ENCODE peak calls at places on chromosomes 2 and 18, in five cellular contexts. H, Z, F, P and A are unnamed samples.
A peak's percentile ranks its signal among the peaks of the same experiment; 100 is the strongest.

GRCh38 chr2:20225294-20226151 is 593 bp upstream of the SDC1 start:
- DNase-seq in H (peak; percentile 54), Z (peak; percentile 80), F (peak; percentile 58), P (peak; percentile 94), A (no peak)

GRCh38 chr2:150697596-150697995 is 210.1 kb upstream of the RND3 start:
- DNase-seq in H (no peak), Z (no peak), F (no peak), P (no peak), A (no peak)

GRCh38 chr2:23453936-23454460 is 69.0 kb downstream of the KLHL29 start:
- DNase-seq in H (no peak), Z (no peak), F (no peak), P (no peak), A (no peak)

GRCh38 chr2:39642054-39642742 is 23.5 kb upstream of the TMEM178A start:
- DNase-seq in H (no peak), Z (no peak), F (peak; percentile 90), P (no peak), A (no peak)

GRCh38 chr2:168008796-168009195 is 238.6 kb downstream of the STK39 start:
- DNase-seq in H (no peak), Z (no peak), F (no peak), P (no peak), A (no peak)

GRCh38 chr2:229714736-229715541 is 584 bp upstream of the DNER start:
- DNase-seq in H (no peak), Z (peak; percentile 51), F (peak; percentile 66), P (peak; percentile 89), A (no peak)

GRCh38 chr2:102726128-102727087 is 35.4 kb upstream of the TMEM182 start:
- DNase-seq in H (no peak), Z (peak; percentile 43), F (no peak), P (no peak), A (no peak)

GRCh38 chr2:152486737-152487063 is 151.7 kb downstream of the FMNL2 start:
- DNase-seq in H (no peak), Z (no peak), F (no peak), P (no peak), A (no peak)

GRCh38 chr18:42113529-42114191 is 158.6 kb downstream of the PIK3C3 start:
- DNase-seq in H (no peak), Z (no peak), F (peak; percentile 73), P (no peak), A (no peak)

GRCh38 chr2:119702918-119703401 is 24.0 kb downstream of the TMEM177 start:
- DNase-seq in H (peak; percentile 75), Z (peak; percentile 80), F (peak; percentile 57), P (peak; percentile 86), A (peak; percentile 61)

GRCh38 chr2:157900684-157901083 is 24.6 kb upstream of the ACVR1 start:
- DNase-seq in H (no peak), Z (no peak), F (no peak), P (no peak), A (no peak)

GRCh38 chr2:8334866-8335325 is 347.0 kb upstream of the ID2 start:
- DNase-seq in H (no peak), Z (no peak), F (no peak), P (peak; percentile 43), A (no peak)

GRCh38 chr18:57347784-57348183 is 4.6 kb upstream of the ST8SIA3 start:
- DNase-seq in H (no peak), Z (no peak), F (no peak), P (peak; percentile 49), A (no peak)

GRCh38 chr2:25521665-25522387 is 151.6 kb downstream of the DTNB start:
- DNase-seq in H (no peak), Z (no peak), F (peak; percentile 86), P (no peak), A (no peak)

GRCh38 chr2:46334389-46335345 is 37.5 kb downstream of the EPAS1 start:
- DNase-seq in H (no peak), Z (no peak), F (peak; percentile 94), P (no peak), A (no peak)

GRCh38 chr2:181586569-181587076 is 70.3 kb downstream of the CERKL start:
- DNase-seq in H (no peak), Z (no peak), F (peak; percentile 29), P (no peak), A (no peak)

GRCh38 chr2:54559593-54560145 is 103.5 kb downstream of the SPTBN1 start:
- DNase-seq in H (peak; percentile 70), Z (no peak), F (peak; percentile 87), P (peak; percentile 41), A (no peak)

GRCh38 chr2:55961318-55961911 is 37.8 kb upstream of the EFEMP1 start:
- DNase-seq in H (no peak), Z (no peak), F (peak; percentile 82), P (no peak), A (no peak)

GRCh38 chr2:10933700-10934225 is 22.0 kb downstream of the KCNF1 start:
- DNase-seq in H (no peak), Z (no peak), F (no peak), P (no peak), A (no peak)

GRCh38 chr18:27583021-27583420 is 397.9 kb upstream of the CHST9 start:
- DNase-seq in H (no peak), Z (no peak), F (no peak), P (no peak), A (no peak)

GRCh38 chr2:111694690-111695089 is 189.3 kb downstream of the ANAPC1 start:
- DNase-seq in H (peak; percentile 76), Z (no peak), F (peak; percentile 94), P (no peak), A (no peak)

GRCh38 chr2:176454893-176455810 is 185.9 kb downstream of the MTX2 start:
- DNase-seq in H (peak; percentile 81), Z (peak; percentile 87), F (peak; percentile 72), P (no peak), A (peak; percentile 59)

GRCh38 chr2:121897335-121897970 is 142.0 kb downstream of the TSN start:
- DNase-seq in H (no peak), Z (no peak), F (peak; percentile 13), P (no peak), A (no peak)

GRCh38 chr18:63785031-63785430 is 9.8 kb downstream of the SERPINB7 start:
- DNase-seq in H (no peak), Z (no peak), F (no peak), P (no peak), A (no peak)
- H3K9me3 ChIP-seq in H (no peaks in the 10 kb centered on the region), Z (no peaks in the 10 kb centered on the region), F (no peaks in the 10 kb centered on the region), P (no peaks in the 10 kb centered on the region), A (no peaks in the 10 kb centered on the region)

GRCh38 chr2:224561234-224562005 is 23.7 kb downstream of the CUL3 start:
- DNase-seq in H (no peak), Z (no peak), F (no peak), P (no peak), A (no peak)

GRCh38 chr2:224569654-224570053 is 15.5 kb downstream of the CUL3 start:
- DNase-seq in H (no peak), Z (no peak), F (no peak), P (no peak), A (no peak)

GRCh38 chr2:224563537-224563936 is 21.6 kb downstream of the CUL3 start:
- DNase-seq in H (no peak), Z (no peak), F (peak; percentile 62), P (no peak), A (no peak)

GRCh38 chr2:224562831-224563230 is 22.3 kb downstream of the CUL3 start:
- DNase-seq in H (no peak), Z (no peak), F (no peak), P (no peak), A (no peak)

DNA sequence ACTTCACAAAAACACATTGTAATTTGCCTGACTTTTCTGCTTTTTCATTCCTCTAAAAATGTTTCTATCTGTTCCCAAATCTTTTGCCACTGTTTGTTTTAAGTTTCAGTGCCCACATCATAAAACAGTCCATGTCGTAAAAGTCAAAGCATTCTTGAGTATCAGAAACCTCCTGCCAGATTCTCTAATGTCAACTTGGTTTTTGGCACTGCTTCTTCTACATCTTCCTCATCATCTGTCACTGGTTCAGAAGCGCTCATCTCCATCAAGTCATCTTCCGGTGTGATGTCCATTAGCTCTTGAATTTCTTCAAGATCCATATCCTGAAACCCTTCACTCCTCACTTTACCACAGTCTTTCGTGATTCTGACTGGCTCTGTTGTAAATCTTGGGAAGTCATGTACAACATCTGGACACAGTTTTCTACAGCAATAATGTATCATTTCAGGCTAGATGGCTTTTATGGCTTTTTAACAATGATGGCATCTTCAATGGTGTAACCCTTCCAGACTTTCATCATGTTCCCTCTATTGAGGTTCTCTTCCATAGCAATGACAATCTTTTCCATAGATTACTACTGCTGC is 19.6 kb downstream of the CUL3 start:
- DNase-seq in H (no peak), Z (no peak), F (no peak), P (no peak), A (no peak)
- H3K9me3 ChIP-seq in H (no peaks in the 10 kb centered on the region), Z (peaks cover 7% of the 10 kb centered on the region), F (no peaks in the 10 kb centered on the region), P (no peaks in the 10 kb centered on the region), A (no peaks in the 10 kb centered on the region)

DNA sequence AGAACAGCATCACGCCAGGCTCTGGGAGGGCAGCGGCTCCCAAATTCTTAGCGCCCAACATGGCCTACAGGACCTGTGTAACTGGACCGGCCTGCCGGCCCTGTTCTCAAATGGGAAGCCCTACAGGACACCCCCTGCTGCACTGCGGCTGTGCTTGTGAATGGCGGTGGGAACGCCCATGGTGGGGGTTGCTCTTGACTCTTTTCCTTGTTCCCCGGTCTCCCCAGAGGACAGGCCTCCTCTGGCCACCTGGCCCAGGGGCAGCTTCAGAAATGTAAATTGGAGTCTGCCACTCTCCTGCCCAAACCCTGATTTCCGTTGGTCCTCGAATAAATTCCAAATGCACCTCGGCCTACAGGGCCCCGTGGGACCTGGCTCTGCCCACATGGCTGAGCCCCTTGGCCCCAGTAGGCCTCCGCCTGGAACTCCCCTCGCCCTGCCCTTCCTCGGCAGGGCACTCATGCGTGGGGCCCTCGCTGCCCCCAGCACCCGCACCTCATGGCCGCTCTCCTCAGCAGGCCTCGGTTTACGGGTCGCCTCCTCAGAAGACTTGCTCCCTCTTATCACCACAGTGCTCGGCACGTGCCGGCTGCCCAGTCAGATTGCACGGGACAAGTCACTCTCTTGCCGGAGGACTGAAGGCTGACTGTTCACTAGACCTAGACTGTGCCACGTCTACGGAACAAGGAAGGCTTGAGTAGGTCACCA is 29.4 kb downstream of the KCNIP3 start:
- DNase-seq in H (no peak), Z (no peak), F (no peak), P (peak; percentile 79), A (no peak)
- H3K9me3 ChIP-seq in H (no peaks in the 10 kb centered on the region), Z (no peaks in the 10 kb centered on the region), F (no peaks in the 10 kb centered on the region), P (no peaks in the 10 kb centered on the region), A (no peaks in the 10 kb centered on the region)

GRCh38 chr2:107553045-107553444 is 273.6 kb upstream of the RGPD4 start:
- DNase-seq in H (no peak), Z (no peak), F (no peak), P (no peak), A (no peak)

GRCh38 chr2:107553534-107553933 is 273.2 kb upstream of the RGPD4 start:
- DNase-seq in H (no peak), Z (no peak), F (no peak), P (no peak), A (no peak)

GRCh38 chr2:107558295-107558694 is 268.4 kb upstream of the RGPD4 start:
- DNase-seq in H (no peak), Z (no peak), F (no peak), P (no peak), A (no peak)

DNA sequence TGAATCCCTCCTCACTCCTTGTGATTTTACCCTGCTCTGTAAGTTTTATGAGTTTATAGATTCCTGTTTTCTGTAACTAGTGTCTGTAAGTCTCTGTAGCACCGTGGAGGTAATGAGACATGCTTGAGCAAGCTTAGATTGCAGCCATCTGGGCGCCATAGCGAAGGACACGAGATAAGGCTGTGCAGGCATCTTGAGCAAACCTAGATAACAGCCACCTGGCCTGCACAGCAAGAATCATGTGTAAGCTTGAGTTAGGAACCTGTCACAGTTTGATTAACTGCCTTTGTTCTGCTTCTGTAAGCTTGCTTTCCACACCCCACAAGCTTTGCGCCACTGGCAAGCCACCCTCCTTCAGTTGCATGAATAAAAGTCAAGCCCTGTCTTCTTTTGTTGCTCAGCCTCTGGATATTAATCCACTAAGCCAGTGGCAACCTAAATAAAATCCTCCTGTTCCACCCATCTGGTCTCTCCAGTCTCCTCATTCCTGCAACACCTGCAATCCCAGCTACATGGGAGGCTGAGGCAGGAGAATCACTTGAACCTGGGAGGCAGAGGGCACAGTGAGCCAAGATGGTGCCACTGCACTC is 270.6 kb upstream of the RGPD4 start:
- DNase-seq in H (no peak), Z (no peak), F (no peak), P (no peak), A (no peak)
- H3K9me3 ChIP-seq in H (peaks cover 15% of the 10 kb centered on the region), Z (peaks cover 37% of the 10 kb centered on the region), F (no peaks in the 10 kb centered on the region), P (peaks cover 14% of the 10 kb centered on the region), A (no peaks in the 10 kb centered on the region)